ENCODE peak calls at places on chromosomes 7 and 10, in eight cellular contexts. One of them, this sample, is unnamed.

GRCh38 chr10:60313589-60313952 is 76.1 kb downstream of the ANK3 start:
- DNase-seq in PC-3: no peak
- DNase-seq in fibroblast of pulmonary artery: no peak
- DNase-seq in neural progenitor cell: no peak
- DNase-seq in cardiac fibroblast: no peak
- DNase-seq in HFF-Myc: no peak
- DNase-seq in heart left ventricle: no peak
- DNase-seq in transverse colon: no peak
- DNase-seq in this sample: no peak

GRCh38 chr7:120802751-120803150 is 55.2 kb downstream of the TSPAN12 start:
- DNase-seq in PC-3: no peak
- DNase-seq in fibroblast of pulmonary artery: no peak
- DNase-seq in neural progenitor cell: no peak
- DNase-seq in cardiac fibroblast: no peak
- DNase-seq in HFF-Myc: no peak
- DNase-seq in heart left ventricle: no peak
- DNase-seq in transverse colon: no peak
- DNase-seq in this sample: no peak

GRCh38 chr7:156652886-156653568 is 12.5 kb downstream of the RNF32 start:
- DNase-seq in PC-3: peak
- DNase-seq in fibroblast of pulmonary artery: no peak
- DNase-seq in neural progenitor cell: no peak
- DNase-seq in cardiac fibroblast: no peak
- DNase-seq in HFF-Myc: no peak
- DNase-seq in heart left ventricle: no peak
- DNase-seq in transverse colon: no peak
- DNase-seq in this sample: no peak

GRCh38 chr10:61923210-61924024 is 21.9 kb downstream of the ARID5B start:
- DNase-seq in PC-3: peak
- DNase-seq in fibroblast of pulmonary artery: peak
- DNase-seq in neural progenitor cell: no peak
- DNase-seq in cardiac fibroblast: peak
- DNase-seq in HFF-Myc: no peak
- DNase-seq in heart left ventricle: no peak
- DNase-seq in transverse colon: no peak
- DNase-seq in this sample: peak

GRCh38 chr7:122339145-122339904 is 34.8 kb upstream of the FEZF1 start:
- DNase-seq in PC-3: no peak
- DNase-seq in fibroblast of pulmonary artery: no peak
- DNase-seq in neural progenitor cell: no peak
- DNase-seq in cardiac fibroblast: no peak
- DNase-seq in HFF-Myc: no peak
- DNase-seq in heart left ventricle: no peak
- DNase-seq in transverse colon: no peak
- DNase-seq in this sample: no peak

GRCh38 chr10:112919721-112920120 is 30.3 kb upstream of the TCF7L2 start:
- DNase-seq in PC-3: peak
- DNase-seq in fibroblast of pulmonary artery: peak
- DNase-seq in neural progenitor cell: no peak
- DNase-seq in cardiac fibroblast: peak
- DNase-seq in HFF-Myc: peak
- DNase-seq in heart left ventricle: no peak
- DNase-seq in transverse colon: no peak
- DNase-seq in this sample: peak

GRCh38 chr10:72107325-72108003 is 19.1 kb upstream of the SPOCK2 start:
- DNase-seq in PC-3: peak
- DNase-seq in fibroblast of pulmonary artery: no peak
- DNase-seq in neural progenitor cell: no peak
- DNase-seq in cardiac fibroblast: no peak
- DNase-seq in HFF-Myc: no peak
- DNase-seq in heart left ventricle: no peak
- DNase-seq in transverse colon: no peak
- DNase-seq in this sample: no peak

GRCh38 chr7:126483972-126484371 is 768.8 kb downstream of the GRM8 start:
- DNase-seq in PC-3: no peak
- DNase-seq in fibroblast of pulmonary artery: no peak
- DNase-seq in neural progenitor cell: no peak
- DNase-seq in cardiac fibroblast: no peak
- DNase-seq in HFF-Myc: no peak
- DNase-seq in heart left ventricle: no peak
- DNase-seq in transverse colon: no peak
- DNase-seq in this sample: no peak

GRCh38 chr10:75294518-75294865 is 58.7 kb upstream of the COMTD1 start:
- DNase-seq in PC-3: no peak
- DNase-seq in fibroblast of pulmonary artery: no peak
- DNase-seq in neural progenitor cell: peak
- DNase-seq in cardiac fibroblast: no peak
- DNase-seq in HFF-Myc: no peak
- DNase-seq in heart left ventricle: peak
- DNase-seq in transverse colon: no peak
- DNase-seq in this sample: peak

DNA sequence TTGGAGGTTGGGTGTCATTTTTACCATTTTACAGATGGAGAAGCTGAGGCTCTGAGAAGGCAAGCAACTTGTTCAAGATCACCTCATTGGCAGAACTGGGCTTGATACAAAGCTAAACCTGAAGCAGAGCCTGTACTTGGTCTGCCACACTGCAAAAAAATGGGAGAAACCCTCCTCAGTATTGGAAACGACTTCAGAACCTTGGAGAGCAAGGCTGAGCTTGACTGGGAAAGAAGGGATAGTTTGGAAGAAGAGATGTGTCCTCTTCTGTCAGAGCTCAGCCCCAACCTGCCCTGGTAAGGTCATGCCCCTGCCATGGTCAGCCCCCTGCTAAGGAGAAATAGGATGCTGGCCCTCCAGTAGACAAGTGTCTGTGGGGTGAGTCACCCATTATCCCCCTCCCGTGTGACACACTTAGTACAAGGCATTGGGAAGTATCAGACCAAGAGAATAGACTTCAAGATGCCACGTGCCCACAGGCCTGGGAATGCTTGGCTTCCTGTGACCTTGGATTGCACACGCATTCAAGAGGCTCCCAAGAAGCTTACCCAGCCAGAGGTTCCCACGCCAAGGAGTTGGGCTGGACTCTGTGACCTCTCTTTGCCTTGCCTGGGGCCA is 56.2 kb upstream of the SMNDC1 start:
- DNase-seq in PC-3: peak
- DNase-seq in fibroblast of pulmonary artery: peak
- DNase-seq in neural progenitor cell: no peak
- DNase-seq in cardiac fibroblast: no peak
- DNase-seq in HFF-Myc: no peak
- DNase-seq in heart left ventricle: no peak
- DNase-seq in transverse colon: no peak
- DNase-seq in this sample: no peak
- H3K4me3 ChIP-seq in PC-3: no peak
- H3K4me3 ChIP-seq in fibroblast of pulmonary artery: no peak
- H3K4me3 ChIP-seq in neural progenitor cell: no peak
- H3K4me3 ChIP-seq in cardiac fibroblast: no peak
- H3K4me3 ChIP-seq in HFF-Myc: no peak
- H3K4me3 ChIP-seq in heart left ventricle: no peak
- H3K4me3 ChIP-seq in transverse colon: no peak
- H3K4me3 ChIP-seq in this sample: no peak

GRCh38 chr10:66924674-66925345 is 1.0 kb upstream of the LRRTM3 start:
- DNase-seq in PC-3: peak
- DNase-seq in fibroblast of pulmonary artery: no peak
- DNase-seq in neural progenitor cell: no peak
- DNase-seq in cardiac fibroblast: no peak
- DNase-seq in HFF-Myc: no peak
- DNase-seq in heart left ventricle: no peak
- DNase-seq in transverse colon: no peak
- DNase-seq in this sample: no peak

GRCh38 chr10:66927271-66927950 is 1.6 kb downstream of the LRRTM3 start:
- DNase-seq in PC-3: no peak
- DNase-seq in fibroblast of pulmonary artery: no peak
- DNase-seq in neural progenitor cell: no peak
- DNase-seq in cardiac fibroblast: no peak
- DNase-seq in HFF-Myc: no peak
- DNase-seq in heart left ventricle: no peak
- DNase-seq in transverse colon: no peak
- DNase-seq in this sample: no peak

GRCh38 chr10:66926841-66927240 is 1.0 kb downstream of the LRRTM3 start:
- DNase-seq in PC-3: no peak
- DNase-seq in fibroblast of pulmonary artery: no peak
- DNase-seq in neural progenitor cell: no peak
- DNase-seq in cardiac fibroblast: no peak
- DNase-seq in HFF-Myc: no peak
- DNase-seq in heart left ventricle: no peak
- DNase-seq in transverse colon: no peak
- DNase-seq in this sample: no peak

GRCh38 chr10:66928000-66928770 is 2.3 kb downstream of the LRRTM3 start:
- DNase-seq in PC-3: no peak
- DNase-seq in fibroblast of pulmonary artery: peak
- DNase-seq in neural progenitor cell: peak
- DNase-seq in cardiac fibroblast: peak
- DNase-seq in HFF-Myc: no peak
- DNase-seq in heart left ventricle: no peak
- DNase-seq in transverse colon: no peak
- DNase-seq in this sample: no peak

DNA sequence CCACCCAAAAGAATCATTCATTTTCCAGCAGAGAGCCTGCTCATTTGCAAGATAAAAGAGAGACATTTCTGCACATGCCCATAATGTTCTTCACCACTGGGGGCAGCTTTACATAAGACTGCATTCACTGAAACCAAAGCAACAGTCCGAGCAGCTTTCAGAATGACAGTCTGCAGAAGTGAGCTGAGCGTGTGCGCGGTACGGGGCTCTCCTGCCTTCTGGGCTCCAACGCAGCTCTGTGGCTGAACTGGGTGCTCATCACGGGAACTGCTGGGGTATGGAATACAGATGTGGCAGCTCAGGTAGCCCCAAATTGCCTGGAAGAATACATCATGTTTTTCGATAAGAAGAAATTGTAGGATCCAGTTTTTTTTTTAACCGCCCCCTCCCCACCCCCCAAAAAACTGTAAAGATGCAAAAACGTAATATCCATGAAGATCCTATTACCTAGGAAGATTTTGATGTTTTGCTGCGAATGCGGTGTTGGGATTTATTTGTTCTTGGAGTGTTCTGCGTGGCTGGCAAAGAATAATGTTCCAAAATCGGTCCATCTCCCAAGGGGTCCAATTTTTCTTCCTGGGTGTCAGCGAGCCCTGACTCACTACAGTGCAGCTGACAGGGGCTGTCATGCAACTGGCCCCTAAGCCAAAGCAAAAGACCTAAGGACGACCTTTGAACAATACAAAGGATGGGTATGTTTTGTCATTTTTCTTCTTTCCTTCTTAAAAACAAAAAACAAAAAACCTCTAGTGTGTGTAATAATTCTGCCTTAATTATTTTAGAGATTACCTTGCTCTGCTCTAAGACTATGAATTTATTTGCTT is at the start of gene LRRTM3:
- DNase-seq in PC-3: peak
- DNase-seq in fibroblast of pulmonary artery: peak
- DNase-seq in neural progenitor cell: peak
- DNase-seq in cardiac fibroblast: peak
- DNase-seq in HFF-Myc: peak
- DNase-seq in heart left ventricle: peak
- DNase-seq in transverse colon: peak
- DNase-seq in this sample: peak
- TF ChIP-seq CTCF in PC-3: peak
- TF ChIP-seq CTCF in fibroblast of pulmonary artery: peak
- TF ChIP-seq CTCF in neural progenitor cell: peak
- TF ChIP-seq CTCF in cardiac fibroblast: peak
- TF ChIP-seq CTCF in HFF-Myc: peak
- TF ChIP-seq CTCF in heart left ventricle: peak
- TF ChIP-seq CTCF in transverse colon: peak
- TF ChIP-seq CTCF in this sample: peak

GRCh38 chr10:102738692-102739121 is 5.0 kb upstream of the WBP1L start:
- DNase-seq in PC-3: no peak
- DNase-seq in fibroblast of pulmonary artery: no peak
- DNase-seq in neural progenitor cell: no peak
- DNase-seq in cardiac fibroblast: no peak
- DNase-seq in HFF-Myc: no peak
- DNase-seq in heart left ventricle: no peak
- DNase-seq in transverse colon: no peak
- DNase-seq in this sample: peak
- H3K4me3 ChIP-seq in PC-3: no peak
- H3K4me3 ChIP-seq in fibroblast of pulmonary artery: no peak
- H3K4me3 ChIP-seq in neural progenitor cell: no peak
- H3K4me3 ChIP-seq in cardiac fibroblast: no peak
- H3K4me3 ChIP-seq in HFF-Myc: no peak
- H3K4me3 ChIP-seq in heart left ventricle: no peak
- H3K4me3 ChIP-seq in transverse colon: no peak
- H3K4me3 ChIP-seq in this sample: no peak

GRCh38 chr7:20219446-20220292 is 2.5 kb upstream of the MACC1 start:
- DNase-seq in PC-3: peak
- DNase-seq in fibroblast of pulmonary artery: peak
- DNase-seq in neural progenitor cell: no peak
- DNase-seq in cardiac fibroblast: peak
- DNase-seq in HFF-Myc: peak
- DNase-seq in heart left ventricle: peak
- DNase-seq in transverse colon: peak
- DNase-seq in this sample: peak

GRCh38 chr7:20218261-20218660 is 1.1 kb upstream of the MACC1 start:
- DNase-seq in PC-3: peak
- DNase-seq in fibroblast of pulmonary artery: no peak
- DNase-seq in neural progenitor cell: no peak
- DNase-seq in cardiac fibroblast: no peak
- DNase-seq in HFF-Myc: no peak
- DNase-seq in heart left ventricle: no peak
- DNase-seq in transverse colon: no peak
- DNase-seq in this sample: no peak

GRCh38 chr7:20216637-20217036 is 547 bp downstream of the MACC1 start:
- DNase-seq in PC-3: no peak
- DNase-seq in fibroblast of pulmonary artery: no peak
- DNase-seq in neural progenitor cell: no peak
- DNase-seq in cardiac fibroblast: no peak
- DNase-seq in HFF-Myc: no peak
- DNase-seq in heart left ventricle: no peak
- DNase-seq in transverse colon: no peak
- DNase-seq in this sample: no peak

GRCh38 chr7:20219062-20219445 is 1.9 kb upstream of the MACC1 start:
- DNase-seq in PC-3: no peak
- DNase-seq in fibroblast of pulmonary artery: no peak
- DNase-seq in neural progenitor cell: no peak
- DNase-seq in cardiac fibroblast: no peak
- DNase-seq in HFF-Myc: no peak
- DNase-seq in heart left ventricle: no peak
- DNase-seq in transverse colon: no peak
- DNase-seq in this sample: no peak

DNA sequence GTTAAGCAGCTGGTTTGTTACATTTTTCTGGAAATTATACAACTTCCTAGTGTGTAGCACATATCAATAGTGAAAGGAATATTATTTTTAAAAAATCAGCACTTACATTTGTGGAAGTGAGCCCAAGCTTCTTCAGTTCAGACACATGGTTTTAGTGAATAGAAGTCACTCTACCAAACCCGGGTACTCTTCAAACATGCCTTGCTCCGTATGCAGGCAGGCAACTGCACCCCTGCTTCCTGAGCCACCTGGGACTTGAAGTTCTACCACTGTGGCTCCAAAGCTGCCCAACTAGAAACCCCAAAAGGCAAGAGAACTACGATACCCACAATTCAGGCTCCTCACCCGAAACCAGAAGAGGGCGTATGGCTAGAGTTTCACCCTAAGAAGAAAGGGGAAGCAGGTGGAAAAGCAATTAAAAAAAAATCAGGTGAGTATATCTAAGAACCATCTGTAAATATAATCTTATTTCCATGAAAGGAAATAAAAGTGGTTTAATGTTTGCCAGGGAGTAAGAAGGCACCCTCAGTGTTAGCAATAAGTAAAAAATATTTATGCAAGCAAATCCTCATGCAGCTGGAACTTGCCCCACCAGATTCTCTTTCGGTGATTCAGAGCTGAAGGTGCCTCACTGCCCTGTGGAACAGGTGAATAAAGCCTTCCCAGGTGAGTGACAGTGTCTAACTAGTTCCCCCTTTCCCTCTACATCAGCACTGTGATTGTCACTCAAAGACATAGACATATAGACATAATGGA is at the start of gene MACC1:
- DNase-seq in PC-3: peak
- DNase-seq in fibroblast of pulmonary artery: no peak
- DNase-seq in neural progenitor cell: peak
- DNase-seq in cardiac fibroblast: no peak
- DNase-seq in HFF-Myc: no peak
- DNase-seq in heart left ventricle: no peak
- DNase-seq in transverse colon: peak
- DNase-seq in this sample: no peak
- TF ChIP-seq CTCF in PC-3: peak
- TF ChIP-seq CTCF in fibroblast of pulmonary artery: no peak
- TF ChIP-seq CTCF in neural progenitor cell: peak
- TF ChIP-seq CTCF in cardiac fibroblast: no peak
- TF ChIP-seq CTCF in HFF-Myc: no peak
- TF ChIP-seq CTCF in heart left ventricle: peak
- TF ChIP-seq CTCF in transverse colon: peak
- TF ChIP-seq CTCF in this sample: no peak